ENCODE peak calls at places on chromosomes 4 and X, in five cellular contexts. Z, T, M, I and S are unnamed samples.

GRCh38 chr4:148946271-148946670 is 504.1 kb upstream of the NR3C2 start:
- DNase-seq in Z (no peak), T (no peak), M (no peak), I (no peak), S (no peak)

GRCh38 chrX:18288716-18289115 is 65.8 kb downstream of the SCML2 start:
- DNase-seq in Z (no peak), T (no peak), M (no peak), I (no peak), S (no peak)

GRCh38 chr4:139619644-139620043 is 46.0 kb upstream of the MGST2 start:
- DNase-seq in Z (peak; percentile 25), T (no peak), M (no peak), I (no peak), S (peak; percentile 28)

GRCh38 chr4:55884093-55884850 is 30.8 kb downstream of the EXOC1 start:
- DNase-seq in Z (no peak), T (no peak), M (no peak), I (no peak), S (no peak)

GRCh38 chr4:76589402-76589801 is 154.4 kb downstream of the SHROOM3 start:
- DNase-seq in Z (no peak), T (no peak), M (no peak), I (no peak), S (no peak)

GRCh38 chr4:91325495-91325894 is 978.3 kb upstream of the GRID2 start:
- DNase-seq in Z (no peak), T (no peak), M (no peak), I (no peak), S (peak; percentile 4)

GRCh38 chrX:48945517-48946348 is 11.7 kb downstream of the OTUD5 start:
- DNase-seq in Z (peak; percentile 48), T (peak; percentile 20), M (peak; percentile 2), I (peak; percentile 49), S (no peak)

GRCh38 chr4:163063891-163064290 is 102.8 kb downstream of the NAF1 start:
- DNase-seq in Z (no peak), T (no peak), M (no peak), I (no peak), S (no peak)

GRCh38 chr4:149999485-150000074 is 78.7 kb upstream of the DCLK2 start:
- DNase-seq in Z (peak; percentile 10), T (peak; percentile 65), M (peak; percentile 21), I (no peak), S (peak; percentile 67)

GRCh38 chr4:185716008-185716976 is 95.7 kb downstream of the SORBS2 start:
- DNase-seq in Z (no peak), T (no peak), M (peak; percentile 93), I (no peak), S (peak; percentile 84)

GRCh38 chr4:76055005-76055404 is 19.1 kb upstream of the CXCL11 start:
- DNase-seq in Z (peak; percentile 83), T (no peak), M (no peak), I (no peak), S (no peak)

GRCh38 chr4:127559981-127560380 is 72.8 kb upstream of the INTU start:
- DNase-seq in Z (no peak), T (no peak), M (no peak), I (no peak), S (no peak)

GRCh38 chrX:28205905-28206304 is 224.7 kb upstream of the DCAF8L1 start:
- DNase-seq in Z (no peak), T (no peak), M (no peak), I (no peak), S (peak; percentile 0)

GRCh38 chr4:106245176-106245575 is 70.8 kb downstream of the TBCK start:
- DNase-seq in Z (no peak), T (no peak), M (no peak), I (no peak), S (no peak)

GRCh38 chrX:154505726-154506125 is 10.3 kb downstream of the FAM3A start:
- DNase-seq in Z (no peak), T (no peak), M (no peak), I (no peak), S (no peak)

GRCh38 chr4:101169044-101170014 is 178.0 kb downstream of the PPP3CA start:
- DNase-seq in Z (peak; percentile 37), T (peak; percentile 79), M (peak; percentile 21), I (peak; percentile 70), S (peak; percentile 83)

GRCh38 chr4:6953751-6954380 is 44.2 kb downstream of the TBC1D14 start:
- DNase-seq in Z (no peak), T (no peak), M (no peak), I (peak; percentile 89), S (no peak)

GRCh38 chr4:154084864-154085263 is 296.0 kb upstream of the SFRP2 start:
- DNase-seq in Z (no peak), T (no peak), M (no peak), I (no peak), S (no peak)

GRCh38 chr4:4848540-4848939 is 10.9 kb upstream of the MSX1 start:
- DNase-seq in Z (no peak), T (no peak), M (no peak), I (no peak), S (no peak)

GRCh38 chr4:66688674-66689073 is 856.6 kb downstream of the CENPC start:
- DNase-seq in Z (no peak), T (peak; percentile 2), M (peak; percentile 46), I (no peak), S (peak; percentile 17)

GRCh38 chrX:109774706-109775105 is 41.6 kb upstream of the ACSL4 start:
- DNase-seq in Z (peak; percentile 56), T (no peak), M (no peak), I (no peak), S (no peak)

GRCh38 chrX:24870143-24870542 is 145.6 kb downstream of the ARX start:
- DNase-seq in Z (no peak), T (no peak), M (no peak), I (no peak), S (no peak)

GRCh38 chr4:78092850-78093249 is 35.7 kb downstream of the FRAS1 start:
- DNase-seq in Z (no peak), T (no peak), M (no peak), I (no peak), S (no peak)

GRCh38 chr4:2281575-2282343 is 19.9 kb upstream of the MXD4 start:
- DNase-seq in Z (peak; percentile 67), T (no peak), M (no peak), I (no peak), S (no peak)

GRCh38 chr4:173410106-173410505 is 11.2 kb upstream of the SCRG1 start:
- DNase-seq in Z (no peak), T (peak; percentile 90), M (no peak), I (no peak), S (no peak)

GRCh38 chr4:56861365-56861764 is 39.9 kb upstream of the SPINK2 start:
- DNase-seq in Z (no peak), T (no peak), M (no peak), I (peak; percentile 24), S (no peak)

GRCh38 chr4:91322961-91323360 is 980.8 kb upstream of the GRID2 start:
- DNase-seq in Z (no peak), T (no peak), M (no peak), I (no peak), S (no peak)

GRCh38 chrX:97367149-97367548 is 483.4 kb downstream of the RPA4 start:
- DNase-seq in Z (no peak), T (no peak), M (no peak), I (no peak), S (no peak)

GRCh38 chr4:86818211-86818610 is 31.0 kb downstream of the SLC10A6 start:
- DNase-seq in Z (no peak), T (no peak), M (no peak), I (no peak), S (no peak)

GRCh38 chrX:13419276-13419675 is 99.4 kb upstream of the ATXN3L start:
- DNase-seq in Z (no peak), T (no peak), M (no peak), I (no peak), S (no peak)

GRCh38 chr4:43776371-43776770 is 672.2 kb downstream of the KCTD8 start:
- DNase-seq in Z (peak; percentile 5), T (no peak), M (peak; percentile 5), I (no peak), S (peak; percentile 7)

GRCh38 chr4:80077639-80078038 is 4.6 kb upstream of the ANTXR2 start:
- DNase-seq in Z (no peak), T (no peak), M (no peak), I (no peak), S (no peak)

GRCh38 chr4:108103096-108103495 is 65.6 kb downstream of the LEF1 start:
- DNase-seq in Z (no peak), T (no peak), M (no peak), I (no peak), S (no peak)

GRCh38 chrX:70042399-70043371 is 7.1 kb downstream of the AWAT2 start:
- DNase-seq in Z (no peak), T (no peak), M (no peak), I (no peak), S (no peak)

GRCh38 chrX:45309096-45309495 is 108.4 kb upstream of the DIPK2B start:
- DNase-seq in Z (no peak), T (no peak), M (no peak), I (no peak), S (no peak)